ENCODE peak calls at places on chromosomes 16 and 17, in nine cellular contexts. C is small intestine; N is stimulated activated CD8-positive, alpha-beta memory T cell treated with anti-CD3 and anti-CD28 coated beads, Interleukin-2, amount 100 ng/mL, for 48 hours; G is natural killer cell treated with Interleukin-12 subunit alpha and Interleukin-12 subunit beta and Interleukin-15 and Interleukin-18, amount 100 ng/mL, for 72 hours; K is NCI-H2029 treated with DMSO at 0.1 percent for 48 hours; U is astrocyte of the cerebellum; F is central memory CD4-positive, alpha-beta T cell; E is stomach; J is activated CD4-positive, alpha-beta T cell treated with anti-CD3 and anti-CD28 coated beads, Interleukin-2, amount 10 ng/mL, durations not matched to agents 7 days and 5 days. X is an unnamed sample.

GRCh38 chr16:18958621-18959578 is 24.8 kb upstream of the TMC7 start:
- DNase-seq in C (no peak), G (no peak), F (no peak), J (no peak), E (no peak), N (no peak), U (no peak), K (no peak), X (no peak)

GRCh38 chr16:58121132-58121531 is 8.0 kb downstream of the CFAP20 start:
- DNase-seq in N (no peak), U (no peak), J (no peak), G (no peak), E (no peak), F (no peak), K (no peak), C (peak), X (no peak)

GRCh38 chr17:48905987-48906515 is 2.2 kb upstream of the UBE2Z start:
- DNase-seq in F (no peak), N (no peak), G (no peak), E (no peak), J (no peak), K (no peak), C (no peak), U (no peak), X (no peak)

GRCh38 chr17:36072431-36073121 is 8.5 kb downstream of the CCL18 start:
- DNase-seq in F (peak), C (peak), K (no peak), N (peak), U (no peak), E (peak), G (peak), J (peak), X (no peak)

GRCh38 chr17:41434313-41434895 is 6.4 kb downstream of the KRT38 start:
- DNase-seq in F (no peak), K (peak), C (peak), J (no peak), E (no peak), N (no peak), G (no peak), U (no peak), X (no peak)

GRCh38 chr17:17036520-17036998 is 5.7 kb upstream of the MPRIP start:
- DNase-seq in U (no peak), E (no peak), N (no peak), G (peak), C (no peak), F (no peak), J (no peak), K (no peak), X (no peak)

GRCh38 chr17:49987681-49988441 is 7.2 kb downstream of the DLX3 start:
- DNase-seq in G (no peak), F (no peak), N (no peak), J (no peak), K (peak), C (no peak), U (no peak), E (no peak), X (no peak)

GRCh38 chr17:57138956-57139576 is 54.0 kb downstream of the AKAP1 start:
- DNase-seq in N (no peak), J (no peak), E (no peak), F (no peak), K (no peak), C (no peak), U (no peak), G (no peak), X (no peak)

GRCh38 chr16:54282202-54282922 is 4.2 kb downstream of the IRX3 start:
- DNase-seq in U (peak), F (no peak), C (peak), G (no peak), N (no peak), E (peak), K (no peak), J (no peak), X (no peak)

GRCh38 chr16:57723170-57723569 is 12.4 kb upstream of the KATNB1 start:
- DNase-seq in E (no peak), J (no peak), C (no peak), F (no peak), U (no peak), K (no peak), N (no peak), G (no peak), X (no peak)

GRCh38 chr17:17722081-17722905 is 41.0 kb downstream of the RAI1 start:
- DNase-seq in E (no peak), F (no peak), N (no peak), G (no peak), J (no peak), K (no peak), C (no peak), U (no peak), X (no peak)

GRCh38 chr16:30761427-30761927 is 385 bp downstream of the CFAP119 start:
- DNase-seq in U (no peak), G (peak), E (no peak), C (no peak), N (peak), K (no peak), F (no peak), J (peak), X (no peak)

GRCh38 chr17:59074494-59074893 is 32.2 kb downstream of the TRIM37 start:
- DNase-seq in C (no peak), F (no peak), K (no peak), G (no peak), E (no peak), J (no peak), N (no peak), U (no peak), X (peak)

GRCh38 chr16:72066747-72067146 is 3.7 kb downstream of the HPR start:
- DNase-seq in G (no peak), J (peak), F (no peak), C (peak), K (no peak), U (peak), N (no peak), E (no peak), X (no peak)

GRCh38 chr17:48173191-48173590 is 65.6 kb downstream of the SNX11 start:
- DNase-seq in J (no peak), G (no peak), F (no peak), C (no peak), E (no peak), K (no peak), U (no peak), N (no peak), X (no peak)

GRCh38 chr16:2464333-2464732 is 4.4 kb downstream of the TEDC2 start:
- DNase-seq in F (no peak), C (no peak), J (no peak), K (no peak), U (no peak), E (no peak), N (no peak), G (no peak), X (no peak)

GRCh38 chr16:87836844-87837581 is 32.3 kb downstream of the SLC7A5 start:
- DNase-seq in K (no peak), E (no peak), G (no peak), N (no peak), C (no peak), J (no peak), U (no peak), F (no peak), X (no peak)

GRCh38 chr17:10295728-10296343 is 77.0 kb downstream of the MYH13 start:
- DNase-seq in F (no peak), N (peak), E (no peak), G (no peak), U (no peak), C (peak), J (peak), K (no peak), X (no peak)

GRCh38 chr16:86242244-86243122 is 267.8 kb upstream of the FOXF1 start:
- DNase-seq in F (no peak), J (no peak), N (no peak), K (no peak), E (no peak), C (no peak), U (no peak), G (no peak), X (no peak)

GRCh38 chr17:67557052-67557845 is 160.5 kb upstream of the NOL11 start:
- DNase-seq in K (no peak), C (no peak), U (no peak), F (no peak), E (no peak), G (no peak), N (no peak), J (no peak), X (no peak)

GRCh38 chr16:86010680-86011141 is 111.7 kb downstream of the IRF8 start:
- DNase-seq in K (no peak), E (no peak), J (no peak), N (no peak), F (no peak), C (no peak), G (peak), U (no peak), X (no peak)